ENCODE peak calls at places on chromosomes 1 and 21, in four cellular contexts. T is uterus, A is Panc1, H is Calu3. K is an unnamed sample.

GRCh38 chr1:188822248-188822647 is 1655.4 kb downstream of the BRINP3 start:
- DNase-seq in T (no peak), A (no peak), H (no peak), K (no peak)

GRCh38 chr1:201336711-201337450 is 40.6 kb downstream of the TNNT2 start:
- DNase-seq in T (no peak), H (no peak), A (no peak), K (no peak)

GRCh38 chr1:201015551-201016091 is 7.9 kb downstream of the KIF21B start:
- DNase-seq in T (no peak), H (no peak), A (no peak), K (no peak)

GRCh38 chr1:67323087-67323486 is 15.4 kb downstream of the IL12RB2 start:
- DNase-seq in T (no peak), A (no peak), H (no peak), K (no peak)

GRCh38 chr1:199269241-199269640 is 630.4 kb downstream of the PTPRC start:
- DNase-seq in T (no peak), A (no peak), H (no peak), K (no peak)

GRCh38 chr21:14617836-14618235 is 71.7 kb upstream of the SAMSN1 start:
- DNase-seq in T (no peak), A (no peak), H (no peak), K (no peak)

GRCh38 chr1:12422488-12422887 is 192.7 kb downstream of the VPS13D start:
- DNase-seq in H (no peak), T (no peak), A (no peak), K (no peak)

GRCh38 chr1:96872757-96873156 is 151.2 kb downstream of the PTBP2 start:
- DNase-seq in H (no peak), A (no peak), T (no peak), K (no peak)

GRCh38 chr1:50271968-50272578 is 151.2 kb downstream of the DMRTA2 start:
- DNase-seq in T (no peak), A (peak), H (peak), K (peak)

GRCh38 chr1:117370509-117370908 is 3.3 kb downstream of the MAN1A2 start:
- DNase-seq in A (no peak), T (no peak), H (no peak), K (no peak)

GRCh38 chr1:90717665-90718410 is 736 bp upstream of the BARHL2 start:
- DNase-seq in T (no peak), H (no peak), A (no peak), K (no peak)

GRCh38 chr1:37704966-37705365 is 12.7 kb downstream of the CDCA8 start:
- DNase-seq in A (no peak), T (no peak), H (no peak), K (no peak)

GRCh38 chr1:14878951-14879350 is 274.6 kb upstream of the TMEM51 start:
- DNase-seq in H (no peak), T (no peak), A (no peak), K (no peak)

GRCh38 chr1:51285055-51285454 is 45.3 kb downstream of the TTC39A start:
- DNase-seq in T (no peak), H (no peak), A (no peak), K (no peak)

GRCh38 chr21:42685036-42685435 is 31.6 kb downstream of the PDE9A start:
- DNase-seq in T (no peak), A (no peak), H (no peak), K (no peak)

GRCh38 chr1:67429011-67429527 is 1.1 kb downstream of the SERBP1 start:
- DNase-seq in H (no peak), A (no peak), T (no peak), K (no peak)

GRCh38 chr1:84936116-84936810 is 43.3 kb upstream of the LPAR3 start:
- DNase-seq in H (peak), A (peak), T (peak), K (no peak)

GRCh38 chr1:54372978-54373377 is 33.2 kb downstream of the SSBP3 start:
- DNase-seq in H (no peak), T (no peak), A (no peak), K (no peak)

GRCh38 chr21:32143222-32143939 is 135.5 kb downstream of the MIS18A start:
- DNase-seq in A (no peak), H (no peak), T (no peak), K (no peak)

GRCh38 chr1:234617986-234618725 is 8.2 kb upstream of the IRF2BP2 start:
- DNase-seq in A (no peak), H (no peak), T (no peak), K (no peak)

GRCh38 chr1:211229365-211229759 is 29.8 kb upstream of the RCOR3 start:
- DNase-seq in H (no peak), A (no peak), T (no peak), K (no peak)

GRCh38 chr1:84851839-84852238 is 41.2 kb downstream of the LPAR3 start:
- DNase-seq in A (no peak), T (no peak), H (peak), K (no peak)

GRCh38 chr1:210647406-210648333 is 319.0 kb downstream of the HHAT start:
- DNase-seq in A (no peak), H (no peak), T (no peak), K (no peak)

GRCh38 chr1:10714337-10715114 is 81.9 kb downstream of the CASZ1 start:
- DNase-seq in H (no peak), T (no peak), A (no peak), K (no peak)

GRCh38 chr1:169576241-169576933 is 9.9 kb downstream of the F5 start:
- DNase-seq in H (no peak), A (no peak), T (no peak), K (no peak)

GRCh38 chr1:203463469-203464062 is 12.0 kb upstream of the PRELP start:
- DNase-seq in H (no peak), T (peak), A (no peak), K (no peak)

GRCh38 chr1:13483946-13484345 is 29.9 kb downstream of the LRRC38 start:
- DNase-seq in A (no peak), H (no peak), T (no peak), K (no peak)

GRCh38 chr1:112735752-112736151 is 20.6 kb upstream of the PPM1J start:
- DNase-seq in T (no peak), H (no peak), A (no peak), K (no peak)
- TF ChIP-seq CTCF in T (no peak), H (no peak), A (no peak), K (no peak)

GRCh38 chr1:182720465-182720864 is 36.1 kb upstream of the RGS8 start:
- DNase-seq in H (peak), A (no peak), T (no peak), K (no peak)
- TF ChIP-seq CTCF in H (peak), A (no peak), T (no peak), K (peak)

DNA sequence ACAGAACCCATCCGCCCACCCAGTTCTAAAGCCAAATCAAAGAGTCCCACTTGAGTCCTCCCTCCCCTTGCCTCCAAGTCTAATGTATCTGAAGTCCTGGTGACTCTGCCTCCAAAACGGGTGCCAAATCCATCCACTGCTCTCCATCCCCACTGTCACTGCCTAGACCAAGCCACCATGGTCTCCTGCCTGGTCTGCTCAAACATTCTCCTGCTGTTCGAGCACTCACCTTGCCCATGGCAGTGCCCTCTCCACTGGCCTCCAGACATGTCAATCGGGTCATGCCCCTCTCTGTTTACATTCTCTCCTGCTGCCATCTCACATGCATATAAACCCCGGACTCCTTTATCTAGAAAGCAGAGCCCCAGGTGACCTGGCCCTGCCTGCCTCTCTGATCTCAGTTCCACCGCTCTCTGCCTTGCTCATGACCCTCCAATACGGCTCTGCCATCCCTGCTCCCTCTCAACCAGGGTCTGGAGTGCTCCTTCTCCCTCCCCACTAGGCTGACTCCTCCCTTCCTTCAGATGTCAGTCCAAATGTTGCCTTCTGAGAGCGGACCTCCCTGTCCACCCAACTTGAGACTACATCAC is 32.1 kb upstream of the MX1 start:
- DNase-seq in H (no peak), A (no peak), T (no peak), K (no peak)
- TF ChIP-seq CTCF in H (no peak), A (no peak), T (no peak), K (no peak)

DNA sequence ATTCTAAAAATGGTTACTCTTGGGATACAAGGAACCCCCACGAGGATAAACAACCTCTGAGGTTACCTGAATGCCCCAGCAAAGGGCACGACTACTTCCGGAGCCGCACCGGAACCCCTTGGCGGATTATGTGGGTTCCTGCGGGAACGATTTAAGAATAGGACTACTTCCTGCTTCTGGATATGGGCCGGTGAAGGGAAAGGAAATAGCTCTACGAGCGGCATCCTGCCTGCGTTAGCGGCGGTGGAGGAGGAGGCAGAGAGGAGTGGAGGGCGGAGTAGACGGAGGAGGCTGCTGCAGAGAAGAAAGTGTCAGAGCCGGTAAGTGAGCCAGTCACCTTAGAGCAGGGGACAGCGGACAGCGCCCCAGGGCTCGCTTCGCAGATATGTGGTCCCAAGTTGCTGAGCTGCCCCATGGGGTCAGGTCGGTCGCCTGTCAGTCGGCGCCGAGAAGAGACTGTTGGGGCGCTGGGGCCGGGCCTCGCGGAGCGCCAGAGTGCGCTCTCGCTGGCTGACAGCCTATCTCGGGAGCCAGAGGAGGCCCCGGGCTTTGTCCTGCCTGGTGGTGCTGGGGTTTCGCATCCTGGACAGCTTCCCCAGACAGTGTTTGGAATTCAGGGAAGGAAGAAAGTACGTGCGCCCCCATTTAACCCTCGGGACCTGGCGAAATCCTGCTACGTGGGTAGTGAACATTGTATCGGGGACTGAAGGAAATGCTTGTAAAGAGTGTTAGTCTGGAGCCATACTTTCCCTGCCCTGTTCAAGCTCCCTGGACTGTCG is at the start of gene KLHL20:
- DNase-seq in A (peak), T (peak), H (peak), K (peak)
- TF ChIP-seq CTCF in A (no peak), T (no peak), H (no peak), K (no peak)

GRCh38 chr1:184497962-184498723 is 111.3 kb downstream of the C1orf21 start:
- DNase-seq in T (no peak), A (no peak), H (no peak), K (no peak)
- TF ChIP-seq CTCF in T (no peak), A (no peak), H (no peak), K (no peak)

GRCh38 chr1:79155991-79156390 is 149.5 kb upstream of the ADGRL4 start:
- DNase-seq in A (no peak), H (no peak), T (no peak), K (no peak)

DNA sequence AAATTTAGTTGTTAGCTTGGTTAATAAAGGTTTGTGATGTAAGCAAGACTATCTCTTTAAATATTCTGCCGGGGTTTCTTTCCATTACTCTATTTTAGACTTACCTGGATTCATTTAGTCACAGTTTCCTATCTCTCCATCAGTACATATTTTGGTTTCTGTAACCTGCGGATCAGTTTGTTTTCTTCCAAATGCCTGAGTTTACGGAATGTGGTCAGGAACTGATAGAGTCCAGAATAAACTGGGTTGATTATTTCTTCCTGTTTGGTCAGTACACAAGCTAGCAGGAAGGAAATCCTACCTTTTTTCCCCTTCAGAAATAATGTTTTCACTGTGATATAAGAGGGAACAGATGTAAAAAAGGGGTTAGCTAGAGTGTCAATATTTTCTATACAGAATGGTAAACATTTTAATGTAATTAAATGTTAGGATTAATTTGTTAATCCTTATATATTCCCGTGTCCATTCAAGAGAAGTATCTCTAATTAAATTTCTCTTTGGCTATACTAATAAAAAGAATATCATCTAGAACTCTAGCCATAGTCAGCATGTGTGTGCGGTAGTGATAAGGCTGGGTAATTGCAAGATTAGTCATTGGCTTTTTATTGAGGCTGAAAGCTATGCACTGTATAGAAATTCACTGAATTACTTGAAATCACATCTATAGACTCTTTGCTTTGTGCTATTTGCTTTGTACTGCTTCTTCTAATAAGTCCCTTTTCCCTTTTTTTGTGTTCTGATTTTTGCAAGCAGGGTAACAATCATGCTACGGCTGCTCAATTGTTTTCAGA is 144.7 kb upstream of the ADGRL4 start:
- DNase-seq in T (no peak), A (no peak), H (no peak), K (no peak)
- TF ChIP-seq CTCF in T (no peak), A (no peak), H (no peak), K (no peak)

GRCh38 chr1:222950892-222951291 is 136.1 kb downstream of the DISP1 start:
- DNase-seq in A (no peak), T (no peak), H (peak), K (no peak)

GRCh38 chr1:222955964-222956363 is 141.1 kb downstream of the DISP1 start:
- DNase-seq in H (no peak), T (no peak), A (no peak), K (no peak)
- TF ChIP-seq CTCF in H (no peak), T (no peak), A (no peak), K (no peak)

GRCh38 chr1:160519542-160520435 is 3.3 kb downstream of the SLAMF6 start:
- DNase-seq in A (no peak), H (no peak), T (no peak), K (no peak)
- TF ChIP-seq CTCF in A (no peak), H (peak), T (no peak), K (peak)

GRCh38 chr1:8992936-8993687 is 33.1 kb downstream of the SLC2A7 start:
- DNase-seq in T (no peak), A (no peak), H (no peak), K (no peak)
- TF ChIP-seq CTCF in T (no peak), A (no peak), H (no peak), K (peak)

DNA sequence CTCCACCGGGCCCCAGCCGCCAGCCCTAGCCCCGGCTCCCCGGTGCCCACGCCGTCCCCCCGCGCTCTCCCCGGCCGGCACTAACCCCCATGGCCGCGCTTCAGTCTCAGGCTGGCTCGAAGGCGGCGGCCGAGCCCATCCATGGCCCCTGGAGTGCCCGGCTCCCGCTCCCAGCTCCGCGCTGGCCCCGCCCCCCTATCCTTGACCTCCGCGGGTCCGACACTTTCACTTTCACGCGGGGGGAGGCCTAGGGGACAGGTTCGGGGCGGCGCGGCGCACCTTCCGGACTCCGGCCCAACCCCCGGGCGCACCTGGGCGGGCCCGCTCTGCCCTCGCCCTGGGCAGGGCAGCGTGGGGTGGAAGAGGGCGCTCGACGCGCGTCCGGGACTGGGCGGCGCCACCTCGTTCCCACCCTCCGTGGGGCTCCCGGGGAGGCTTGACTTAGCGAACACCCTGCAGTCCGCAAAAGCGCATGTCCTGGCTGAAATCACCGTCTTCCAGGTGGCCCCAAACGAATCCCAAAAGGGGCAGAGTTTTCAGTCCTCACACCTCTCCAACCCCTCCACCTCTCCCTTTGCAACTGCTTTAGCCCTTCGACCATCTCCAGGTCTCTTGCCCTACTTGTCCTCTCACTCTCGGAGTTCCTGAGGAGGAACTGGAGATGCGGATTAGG is 3.9 kb upstream of the DENND2D start:
- DNase-seq in H (peak), A (no peak), T (no peak), K (no peak)
- TF ChIP-seq CTCF in H (no peak), A (no peak), T (no peak), K (no peak)

K was measured in progenitor cell of endocrine pancreas.